ENCODE peak calls at places on chromosomes 6 and 20, in seven cellular contexts. N is neural crest cell, B is hepatocyte, A is PC-9, C is OCI-LY7, Y is fibroblast of mammary gland, Z is Calu3. T is an unnamed sample.

GRCh38 chr20:58192567-58192966 is 35.9 kb downstream of the ANKRD60 start:
- DNase-seq in B (no peak), Z (peak; percentile 30), A (no peak), N (no peak), Y (no peak), C (peak; percentile 4), T (no peak)

GRCh38 chr6:13384966-13385365 is 56.6 kb upstream of the TBC1D7 start:
- DNase-seq in Y (no peak), Z (no peak), C (no peak), N (no peak), A (no peak), B (no peak), T (no peak)

GRCh38 chr6:154169193-154169847 is 130.3 kb downstream of the OPRM1 start:
- DNase-seq in B (no peak), A (no peak), Z (no peak), N (no peak), C (no peak), Y (no peak), T (no peak)

GRCh38 chr6:37653933-37654565 is 43.6 kb downstream of the MDGA1 start:
- DNase-seq in B (peak; percentile 23), C (peak; percentile 50), N (peak; percentile 34), Y (peak; percentile 65), A (no peak), Z (peak; percentile 68), T (peak; percentile 18)

GRCh38 chr20:24676978-24677370 is 207.5 kb downstream of the SYNDIG1 start:
- DNase-seq in N (no peak), Y (no peak), B (no peak), C (no peak), Z (no peak), A (no peak), T (no peak)

GRCh38 chr6:82097676-82098075 is 149.9 kb downstream of the IBTK start:
- DNase-seq in C (no peak), B (no peak), Y (no peak), A (no peak), N (no peak), Z (no peak), T (no peak)

GRCh38 chr6:5462856-5463255 is 201.5 kb downstream of the FARS2 start:
- DNase-seq in C (no peak), B (no peak), Y (no peak), Z (no peak), A (no peak), N (no peak), T (no peak)

GRCh38 chr6:44068607-44069296 is 58.5 kb downstream of the MRPL14 start:
- DNase-seq in C (no peak), Z (no peak), A (no peak), B (no peak), Y (no peak), N (no peak), T (no peak)

GRCh38 chr6:115001726-115002436 is 659.1 kb upstream of the HS3ST5 start:
- DNase-seq in B (no peak), C (peak; percentile 16), Y (no peak), N (no peak), A (no peak), Z (no peak), T (no peak)

GRCh38 chr6:20411953-20412352 is 10.3 kb downstream of the E2F3 start:
- DNase-seq in A (no peak), C (no peak), B (no peak), Y (no peak), Z (no peak), N (no peak), T (no peak)

GRCh38 chr6:27452496-27452897 is 20.4 kb downstream of the ZNF184 start:
- DNase-seq in Z (no peak), N (no peak), C (peak; percentile 26), A (no peak), Y (peak; percentile 24), B (no peak), T (no peak)

GRCh38 chr6:152310371-152310954 is 326.7 kb downstream of the SYNE1 start:
- DNase-seq in Y (no peak), C (no peak), A (no peak), N (no peak), B (no peak), Z (no peak), T (no peak)

GRCh38 chr6:130158061-130158460 is 64.7 kb downstream of the SAMD3 start:
- DNase-seq in Y (no peak), B (no peak), Z (no peak), A (no peak), N (no peak), C (no peak), T (no peak)

GRCh38 chr6:41200296-41200900 is 551 bp downstream of the TREML2 start:
- DNase-seq in Z (peak; percentile 33), N (no peak), B (no peak), C (peak; percentile 73), Y (peak; percentile 16), A (no peak), T (no peak)

GRCh38 chr6:4935486-4935885 is 68.4 kb downstream of the RPP40 start:
- DNase-seq in A (no peak), Y (no peak), B (no peak), N (no peak), Z (no peak), C (no peak), T (no peak)

GRCh38 chr6:168217216-168217879 is 102.2 kb downstream of the DACT2 start:
- DNase-seq in N (no peak), Z (no peak), C (no peak), B (no peak), A (no peak), Y (no peak), T (no peak)

GRCh38 chr20:584375-585301 is 25.5 kb downstream of the TCF15 start:
- DNase-seq in C (peak; percentile 40), B (no peak), Y (peak; percentile 8), N (no peak), Z (peak; percentile 16), A (no peak), T (no peak)

GRCh38 chr20:48908661-48909316 is 12.7 kb upstream of the ARFGEF2 start:
- DNase-seq in C (no peak), Z (no peak), Y (no peak), N (no peak), A (no peak), B (no peak), T (no peak)

GRCh38 chr6:6002005-6002808 is 4.5 kb downstream of the NRN1 start:
- DNase-seq in Z (no peak), B (no peak), N (peak; percentile 20), C (no peak), Y (no peak), A (no peak), T (no peak)

GRCh38 chr20:63163596-63164560 is 52.1 kb downstream of the YTHDF1 start:
- DNase-seq in Z (no peak), A (no peak), N (peak; percentile 45), B (no peak), C (no peak), Y (no peak), T (no peak)

GRCh38 chr6:1311400-1312192 is at the start of gene FOXQ1:
- DNase-seq in Z (peak; percentile 94), B (peak; percentile 89), N (no peak), C (no peak), A (peak; percentile 97), Y (no peak), T (no peak)

GRCh38 chr6:33082702-33083101 is 6.9 kb downstream of the HLA-DPB1 start:
- DNase-seq in N (no peak), B (peak; percentile 71), A (no peak), C (peak; percentile 59), Y (peak; percentile 59), Z (peak; percentile 50), T (no peak)

GRCh38 chr6:5190467-5190866 is 70.3 kb downstream of the LYRM4 start:
- DNase-seq in C (no peak), B (peak; percentile 66), A (peak; percentile 10), N (no peak), Z (no peak), Y (peak; percentile 95), T (no peak)

GRCh38 chr20:17023811-17024210 is 203.0 kb upstream of the PCSK2 start:
- DNase-seq in A (no peak), Y (no peak), C (no peak), Z (no peak), B (peak; percentile 19), N (no peak), T (no peak)

GRCh38 chr6:139395891-139396299 is 21.4 kb upstream of the CITED2 start:
- DNase-seq in B (no peak), Y (no peak), C (no peak), A (no peak), N (no peak), Z (no peak), T (no peak)

GRCh38 chr6:96015791-96016776 is at the start of gene FUT9:
- DNase-seq in B (peak; percentile 46), Y (no peak), N (peak; percentile 47), C (no peak), Z (peak; percentile 40), A (peak; percentile 64), T (no peak)

GRCh38 chr20:8535403-8536003 is 403.4 kb downstream of the PLCB1 start:
- DNase-seq in Z (peak; percentile 26), Y (peak; percentile 20), B (no peak), C (peak; percentile 69), A (no peak), N (no peak), T (no peak)
- TF ChIP-seq CTCF in Z (peak; percentile 51), Y (peak; percentile 68), B (peak; percentile 31), C (peak; percentile 95), A (peak; percentile 53), N (peak; percentile 65), T (peak; percentile 35)

DNA sequence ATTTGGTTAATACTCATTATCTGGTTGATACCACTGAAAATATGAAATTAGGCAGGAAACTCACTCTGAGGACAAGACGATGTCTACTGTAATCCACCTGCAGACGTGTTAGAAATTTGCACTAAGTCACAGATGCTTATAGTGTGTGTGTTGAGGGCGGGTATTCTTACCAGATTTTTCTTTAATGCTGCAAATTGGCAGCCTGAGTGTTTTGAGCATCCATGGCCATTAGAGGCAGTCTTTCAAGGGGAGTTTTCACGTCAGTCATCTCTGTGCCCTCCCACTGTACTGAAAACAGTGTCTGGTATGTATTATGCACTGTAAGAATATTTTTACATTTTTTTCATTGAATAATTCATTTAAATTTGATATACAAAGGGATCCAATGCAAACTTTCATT is 266.5 kb upstream of the QKI start:
- DNase-seq in C (no peak), Y (no peak), B (no peak), Z (no peak), N (no peak), A (no peak), T (no peak)
- TF ChIP-seq CTCF in C (peak; percentile 52), Y (no peak), B (no peak), Z (no peak), N (peak; percentile 25), A (peak; percentile 44), T (peak; percentile 34)

DNA sequence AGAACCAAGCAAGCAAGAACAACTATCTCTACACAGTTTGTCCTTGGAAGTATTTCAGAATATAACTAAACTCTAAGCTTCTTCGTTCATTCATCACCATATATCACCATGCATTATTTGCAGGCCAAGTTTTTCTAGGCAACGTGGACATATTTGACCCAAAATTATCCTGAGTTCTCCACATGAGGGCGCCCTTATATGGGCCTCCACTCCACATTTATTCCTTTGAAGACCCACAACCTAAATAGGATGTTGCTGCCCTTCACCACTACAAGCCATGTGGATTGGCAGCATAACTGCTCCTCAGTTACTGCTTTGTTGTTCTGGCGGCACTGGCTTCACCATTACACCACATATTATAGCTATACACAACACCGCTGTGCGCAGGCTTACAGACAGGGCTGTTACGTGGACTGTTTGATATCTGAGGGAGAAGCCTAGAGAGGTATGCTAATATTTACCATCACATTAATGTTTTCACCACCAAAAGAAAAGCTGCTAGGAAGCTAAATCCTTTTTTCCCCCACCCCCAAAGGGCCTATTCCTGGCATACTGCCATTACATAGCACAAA is 411.8 kb downstream of the C6orf118 start:
- DNase-seq in N (no peak), B (no peak), Z (no peak), C (peak; percentile 1), A (no peak), Y (no peak), T (no peak)
- TF ChIP-seq CTCF in N (peak; percentile 24), B (no peak), Z (no peak), C (peak; percentile 58), A (peak; percentile 26), Y (no peak), T (peak; percentile 12)

GRCh38 chr6:30397697-30398096 is 52.7 kb downstream of the RPP21 start:
- DNase-seq in A (no peak), N (no peak), C (peak; percentile 22), B (no peak), Y (no peak), Z (peak; percentile 9), T (no peak)
- TF ChIP-seq CTCF in A (no peak), N (no peak), C (no peak), B (no peak), Y (no peak), Z (peak; percentile 5), T (no peak)

T was measured in LNCaP clone FGC.